ENCODE peak calls at places on chromosomes 16 and 17, in eight cellular contexts. C, B, T, Y, L, U, D and R are unnamed samples.

GRCh38 chr17:18139949-18140348 is 31.4 kb downstream of the MYO15A start:
- DNase-seq in C (no peak), B (no peak), T (no peak), Y (peak; percentile 42), L (no peak), U (peak; percentile 25), D (no peak), R (peak; percentile 29)

GRCh38 chr17:72467841-72468653 is 347.2 kb downstream of the SOX9 start:
- DNase-seq in C (no peak), B (no peak), T (peak; percentile 83), Y (peak; percentile 28), L (no peak), U (peak; percentile 9), D (no peak), R (no peak)

GRCh38 chr17:65356524-65356923 is 204.9 kb downstream of the AXIN2 start:
- DNase-seq in C (no peak), B (no peak), T (no peak), Y (no peak), L (no peak), U (no peak), D (no peak), R (no peak)

GRCh38 chr16:87325480-87325879 is 8.3 kb upstream of the C16orf95 start:
- DNase-seq in C (no peak), B (no peak), T (no peak), Y (peak; percentile 12), L (no peak), U (no peak), D (no peak), R (no peak)

GRCh38 chr17:28533091-28533670 is 19.2 kb downstream of the UNC119 start:
- DNase-seq in C (no peak), B (no peak), T (no peak), Y (no peak), L (no peak), U (no peak), D (no peak), R (no peak)

GRCh38 chr17:68360198-68360597 is 68.9 kb downstream of the ARSG start:
- DNase-seq in C (no peak), B (no peak), T (no peak), Y (no peak), L (no peak), U (no peak), D (no peak), R (no peak)

GRCh38 chr16:2473999-2474876 is 689 bp upstream of the TBC1D24 start:
- DNase-seq in C (no peak), B (no peak), T (peak; percentile 69), Y (no peak), L (peak; percentile 42), U (peak; percentile 50), D (peak; percentile 53), R (peak; percentile 32)

GRCh38 chr16:525123-525519 is 2.4 kb upstream of the CAPN15 start:
- DNase-seq in C (no peak), B (no peak), T (no peak), Y (no peak), L (no peak), U (no peak), D (no peak), R (no peak)

GRCh38 chr17:72126575-72127486 is 6.0 kb downstream of the SOX9 start:
- DNase-seq in C (no peak), B (no peak), T (no peak), Y (peak; percentile 70), L (no peak), U (peak; percentile 64), D (no peak), R (peak; percentile 84)